ENCODE peak calls at places on chromosomes 7 and 10, in four cellular contexts. W is naive B cell, H is left lobe of liver, N is RWPE2. U is an unnamed sample.

GRCh38 chr7:96827701-96828100 is 118.1 kb upstream of the SEM1 start:
- ATAC-seq in H (no peak), W (no peak), N (no peak), U (no peak)

GRCh38 chr10:83229991-83230390 is 909.3 kb upstream of the GHITM start:
- ATAC-seq in W (no peak), H (no peak), N (no peak), U (no peak)

GRCh38 chr10:22042557-22043326 is 39.2 kb upstream of the DNAJC1 start:
- ATAC-seq in N (no peak), H (peak), W (no peak), U (no peak)

GRCh38 chr7:157692156-157693011 is 355.6 kb downstream of the DNAJB6 start:
- ATAC-seq in W (no peak), H (no peak), N (no peak), U (peak)

GRCh38 chr7:34747842-34748241 is 89.8 kb downstream of the NPSR1 start:
- ATAC-seq in W (no peak), H (no peak), N (peak), U (no peak)

GRCh38 chr10:110843031-110843430 is 28.7 kb upstream of the PDCD4 start:
- ATAC-seq in H (no peak), W (peak), N (no peak), U (peak)

GRCh38 chr7:134552105-134552504 is 3.2 kb downstream of the AKR1B15 start:
- ATAC-seq in H (no peak), N (no peak), W (no peak), U (no peak)

GRCh38 chr7:70738080-70738479 is 393.9 kb upstream of the GALNT17 start:
- ATAC-seq in N (peak), W (no peak), H (peak), U (no peak)

GRCh38 chr10:68202965-68203358 is 29.0 kb downstream of the ATOH7 start:
- ATAC-seq in W (no peak), N (peak), H (no peak), U (no peak)

GRCh38 chr7:270351-270983 is 19.5 kb upstream of the FOXL3 start:
- ATAC-seq in H (no peak), N (no peak), W (no peak), U (no peak)

GRCh38 chr7:40907286-40907685 is 772.5 kb downstream of the SUGCT start:
- ATAC-seq in N (no peak), W (no peak), H (no peak), U (no peak)

GRCh38 chr7:154610903-154611302 is 392.0 kb downstream of the PAXIP1 start:
- ATAC-seq in N (no peak), H (no peak), W (no peak), U (no peak)

GRCh38 chr7:96304573-96304972 is 17.3 kb downstream of the SLC25A13 start:
- ATAC-seq in N (peak), W (no peak), H (no peak), U (no peak)

GRCh38 chr7:121442845-121443244 is 46.7 kb upstream of the FAM3C start:
- ATAC-seq in N (peak), H (no peak), W (peak), U (no peak)

GRCh38 chr10:86354761-86355540 is 11.6 kb downstream of the GRID1 start:
- ATAC-seq in W (no peak), N (no peak), H (peak), U (peak)

GRCh38 chr7:102860351-102860811 is 52.4 kb upstream of the LRRC17 start:
- ATAC-seq in H (no peak), W (no peak), N (peak), U (no peak)

GRCh38 chr10:18140149-18140956 is at the start of gene CACNB2:
- ATAC-seq in H (peak), N (peak), W (no peak), U (no peak)

GRCh38 chr10:103395754-103396066 is 565 bp downstream of the ATP5MK start:
- ATAC-seq in W (no peak), N (no peak), H (peak), U (no peak)

GRCh38 chr7:92259062-92259461 is 13.3 kb downstream of the ANKIB1 start:
- ATAC-seq in W (no peak), H (no peak), N (no peak), U (no peak)

GRCh38 chr7:509426-509825 is 10.2 kb downstream of the PDGFA start:
- ATAC-seq in W (no peak), H (no peak), N (no peak), U (no peak)

GRCh38 chr10:18710201-18710653 is 51.0 kb downstream of the ARL5B start:
- ATAC-seq in W (no peak), H (no peak), N (no peak), U (peak)

GRCh38 chr7:50068026-50068425 is 25.0 kb downstream of the ZPBP start:
- ATAC-seq in H (peak), N (peak), W (peak), U (peak)

GRCh38 chr7:47535033-47535703 is 46.7 kb downstream of the TNS3 start:
- ATAC-seq in H (peak), W (no peak), N (peak), U (no peak)

GRCh38 chr10:1048732-1049424 is at the start of gene IDI1:
- ATAC-seq in H (peak), N (peak), W (peak), U (peak)

GRCh38 chr10:13152286-13152685 is 9.1 kb upstream of the MCM10 start:
- ATAC-seq in H (no peak), N (no peak), W (no peak), U (no peak)

GRCh38 chr7:152905949-152906348 is 146.4 kb downstream of the ACTR3B start:
- ATAC-seq in H (peak), N (no peak), W (no peak), U (no peak)

GRCh38 chr7:98727146-98727709 is 110.1 kb downstream of the NPTX2 start:
- ATAC-seq in H (no peak), N (no peak), W (no peak), U (no peak)

GRCh38 chr7:83996879-83997278 is 197.7 kb downstream of the SEMA3A start:
- ATAC-seq in W (no peak), H (no peak), N (peak), U (no peak)

GRCh38 chr10:100738055-100738827 is 7.1 kb upstream of the PAX2 start:
- ATAC-seq in H (no peak), W (no peak), N (no peak), U (no peak)

GRCh38 chr7:144256112-144256511 is 8.5 kb downstream of the OR2A7 start:
- ATAC-seq in W (no peak), H (no peak), N (no peak), U (no peak)

GRCh38 chr10:1308415-1308814 is 252.2 kb downstream of the WDR37 start:
- ATAC-seq in N (no peak), W (no peak), H (no peak), U (no peak)

GRCh38 chr10:49504528-49504927 is 34.4 kb downstream of the ERCC6 start:
- ATAC-seq in H (no peak), W (no peak), N (no peak), U (no peak)

U was measured in stimulated activated memory B cell treated with anti-CD40 and anti-IgM and Interleukin-4, amounts not matched to agents 10 μg/mL and 1 μg/mL and 100 μg/mL, for 72 hours.